ENCODE peak calls at places on chromosomes 1 and 21, in eight cellular contexts. F, W, Y, T, B, A, Q and P are unnamed samples.

GRCh38 chr1:51679435-51679834 is 62.5 kb downstream of the OSBPL9 start:
- DNase-seq in F (peak), W (no peak), Y (no peak), T (no peak), B (no peak), A (peak), Q (peak), P (no peak)

GRCh38 chr1:76330993-76331603 is 256.6 kb downstream of the ST6GALNAC3 start:
- DNase-seq in F (peak), W (peak), Y (peak), T (no peak), B (no peak), A (peak), Q (peak), P (peak)

GRCh38 chr1:212161231-212161781 is 123.9 kb upstream of the PPP2R5A start:
- DNase-seq in F (peak), W (no peak), Y (peak), T (no peak), B (no peak), A (peak), Q (peak), P (no peak)

GRCh38 chr21:42085246-42086077 is 14.3 kb downstream of the UMODL1 start:
- DNase-seq in F (no peak), W (no peak), Y (no peak), T (no peak), B (no peak), A (no peak), Q (no peak), P (no peak)

GRCh38 chr1:29322861-29323585 is 86.7 kb downstream of the PTPRU start:
- DNase-seq in F (no peak), W (no peak), Y (no peak), T (no peak), B (no peak), A (no peak), Q (no peak), P (no peak)

GRCh38 chr1:235865565-235866206 is 1.0 kb downstream of the LYST start:
- DNase-seq in F (peak), W (no peak), Y (no peak), T (no peak), B (no peak), A (no peak), Q (no peak), P (no peak)

GRCh38 chr1:178120088-178120487 is 26.2 kb downstream of the RASAL2 start:
- DNase-seq in F (no peak), W (no peak), Y (no peak), T (no peak), B (no peak), A (peak), Q (no peak), P (no peak)

GRCh38 chr1:89906088-89906487 is 85.3 kb downstream of the LRRC8D start:
- DNase-seq in F (no peak), W (no peak), Y (no peak), T (no peak), B (no peak), A (no peak), Q (no peak), P (no peak)

GRCh38 chr1:31183927-31184554 is 55.6 kb downstream of the NKAIN1 start:
- DNase-seq in F (peak), W (peak), Y (no peak), T (no peak), B (no peak), A (peak), Q (peak), P (peak)

GRCh38 chr1:7299329-7299799 is 471.7 kb upstream of the VAMP3 start:
- DNase-seq in F (peak), W (peak), Y (peak), T (peak), B (peak), A (peak), Q (peak), P (peak)

GRCh38 chr1:210726621-210727020 is 397.9 kb downstream of the HHAT start:
- DNase-seq in F (peak), W (peak), Y (no peak), T (no peak), B (peak), A (no peak), Q (peak), P (peak)

GRCh38 chr1:217535601-217536377 is 95.1 kb downstream of the GPATCH2 start:
- DNase-seq in F (peak), W (no peak), Y (no peak), T (no peak), B (no peak), A (peak), Q (peak), P (no peak)

GRCh38 chr1:188615321-188615720 is 1786.6 kb downstream of the PLA2G4A start:
- DNase-seq in F (no peak), W (no peak), Y (no peak), T (no peak), B (no peak), A (peak), Q (peak), P (no peak)

GRCh38 chr1:161382214-161383019 is 14.7 kb upstream of the CFAP126 start:
- DNase-seq in F (peak), W (no peak), Y (peak), T (no peak), B (no peak), A (peak), Q (peak), P (no peak)

GRCh38 chr1:9680091-9680490 is 28.6 kb downstream of the PIK3CD start:
- DNase-seq in F (no peak), W (no peak), Y (no peak), T (no peak), B (no peak), A (no peak), Q (no peak), P (no peak)

GRCh38 chr1:159775716-159776115 is 5.0 kb upstream of the DUSP23 start:
- DNase-seq in F (peak), W (no peak), Y (no peak), T (no peak), B (no peak), A (peak), Q (no peak), P (no peak)

GRCh38 chr21:38439957-38440356 is 58.3 kb downstream of the ERG start:
- DNase-seq in F (no peak), W (no peak), Y (no peak), T (no peak), B (no peak), A (no peak), Q (no peak), P (no peak)

GRCh38 chr1:47627016-47627415 is 189.2 kb downstream of the FOXD2 start:
- DNase-seq in F (no peak), W (no peak), Y (no peak), T (no peak), B (no peak), A (no peak), Q (no peak), P (no peak)

GRCh38 chr1:47629201-47629600 is 191.4 kb downstream of the FOXD2 start:
- DNase-seq in F (no peak), W (no peak), Y (no peak), T (no peak), B (no peak), A (no peak), Q (no peak), P (no peak)

GRCh38 chr1:47630346-47630745 is 192.5 kb downstream of the FOXD2 start:
- DNase-seq in F (no peak), W (no peak), Y (no peak), T (no peak), B (no peak), A (no peak), Q (no peak), P (no peak)

GRCh38 chr1:47624531-47624930 is 186.7 kb downstream of the FOXD2 start:
- DNase-seq in F (no peak), W (peak), Y (no peak), T (no peak), B (no peak), A (no peak), Q (no peak), P (no peak)

DNA sequence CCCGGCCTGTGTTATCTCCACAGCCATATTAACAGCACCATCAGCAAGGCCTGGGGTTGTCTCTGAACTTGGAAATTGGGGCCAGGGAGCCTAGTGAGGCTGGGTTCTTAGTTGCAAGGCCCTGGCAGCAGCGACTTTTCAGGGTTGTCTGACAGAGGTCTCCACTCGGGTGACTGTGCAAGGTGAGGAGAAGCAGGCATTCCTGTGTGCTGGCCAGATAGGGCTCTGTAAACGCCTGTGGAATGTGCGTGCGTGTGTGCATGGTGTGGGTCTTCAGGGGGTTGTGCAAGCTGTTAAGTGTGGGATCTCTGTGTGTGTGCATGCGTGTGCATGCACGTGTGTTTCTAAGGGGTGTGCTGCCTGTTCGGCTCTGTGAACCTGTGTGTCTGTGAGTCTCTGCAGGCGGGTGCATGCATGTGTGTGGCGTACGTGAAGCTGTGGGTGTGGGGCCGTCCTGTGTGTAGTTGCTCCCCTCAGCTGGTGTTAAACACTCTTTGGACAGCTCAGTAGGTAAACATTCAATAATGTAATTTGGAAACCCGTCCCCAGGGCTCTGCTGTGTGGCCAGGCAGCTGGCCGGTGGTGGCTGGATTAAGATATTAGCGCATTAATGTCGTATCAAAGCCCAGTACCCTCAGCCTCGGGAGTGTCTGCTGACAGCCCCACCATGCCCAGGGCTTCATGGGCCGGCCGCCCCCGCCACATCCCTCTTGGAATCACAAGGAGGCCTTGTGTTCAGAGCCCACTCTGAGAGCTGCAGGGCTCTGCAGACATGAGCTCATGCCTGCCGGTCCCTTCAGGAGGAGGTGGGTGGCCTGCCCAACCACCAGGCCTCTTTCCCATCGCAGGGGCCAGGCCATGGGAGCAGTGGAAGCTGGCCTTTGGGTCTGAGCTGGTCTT is 189.9 kb downstream of the FOXD2 start:
- DNase-seq in F (no peak), W (no peak), Y (no peak), T (no peak), B (no peak), A (peak), Q (no peak), P (no peak)
- TF ChIP-seq CTCF in F (no peak), W (no peak), Y (no peak), T (no peak), B (no peak), A (no peak), Q (no peak), P (no peak)

GRCh38 chr1:66929999-66930822 is 5.4 kb downstream of the MIER1 start:
- DNase-seq in F (peak), W (peak), Y (peak), T (peak), B (peak), A (peak), Q (peak), P (peak)
- TF ChIP-seq CTCF in F (no peak), W (peak), Y (no peak), T (peak), B (peak), A (peak), Q (peak), P (peak)

GRCh38 chr1:61655453-61655852 is 69.5 kb downstream of the TM2D1 start:
- DNase-seq in F (no peak), W (no peak), Y (no peak), T (no peak), B (no peak), A (no peak), Q (no peak), P (no peak)

GRCh38 chr1:61654067-61654466 is 70.9 kb downstream of the TM2D1 start:
- DNase-seq in F (no peak), W (no peak), Y (no peak), T (no peak), B (no peak), A (no peak), Q (no peak), P (no peak)

DNA sequence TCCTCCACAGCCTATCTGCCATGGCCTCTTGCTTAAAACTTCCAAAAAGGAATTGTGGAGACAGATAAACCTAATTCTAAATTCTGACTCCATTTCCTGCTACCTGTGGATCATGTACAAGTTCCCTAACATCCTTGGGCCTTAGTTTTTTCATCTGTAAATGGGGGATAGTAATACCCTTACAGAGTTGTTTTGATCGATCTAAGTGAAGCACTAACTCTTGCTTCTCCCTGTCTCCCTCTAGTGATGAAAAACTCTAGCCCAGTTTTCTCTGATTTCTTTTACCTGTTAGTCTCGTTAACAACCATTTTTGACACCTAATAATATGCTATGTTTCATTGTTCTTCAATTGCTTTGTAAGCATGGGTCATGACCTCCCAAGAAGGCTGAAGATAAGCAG is 65.9 kb downstream of the TM2D1 start:
- DNase-seq in F (no peak), W (no peak), Y (no peak), T (no peak), B (no peak), A (peak), Q (no peak), P (no peak)
- TF ChIP-seq CTCF in F (peak), W (no peak), Y (peak), T (peak), B (no peak), A (peak), Q (no peak), P (peak)

GRCh38 chr1:97999320-97999719 is 78.5 kb upstream of the DPYD start:
- DNase-seq in F (peak), W (no peak), Y (peak), T (no peak), B (no peak), A (peak), Q (peak), P (no peak)

GRCh38 chr1:98005326-98006010 is 84.6 kb upstream of the DPYD start:
- DNase-seq in F (no peak), W (no peak), Y (no peak), T (no peak), B (no peak), A (peak), Q (peak), P (no peak)

GRCh38 chr1:98003442-98003841 is 82.6 kb upstream of the DPYD start:
- DNase-seq in F (no peak), W (no peak), Y (no peak), T (no peak), B (no peak), A (no peak), Q (no peak), P (no peak)

GRCh38 chr1:98002288-98002687 is 81.5 kb upstream of the DPYD start:
- DNase-seq in F (no peak), W (no peak), Y (no peak), T (no peak), B (no peak), A (no peak), Q (no peak), P (no peak)

GRCh38 chr1:98001764-98002163 is 80.9 kb upstream of the DPYD start:
- DNase-seq in F (peak), W (no peak), Y (no peak), T (no peak), B (no peak), A (peak), Q (peak), P (no peak)
- TF ChIP-seq CTCF in F (peak), W (no peak), Y (peak), T (no peak), B (no peak), A (peak), Q (peak), P (no peak)

DNA sequence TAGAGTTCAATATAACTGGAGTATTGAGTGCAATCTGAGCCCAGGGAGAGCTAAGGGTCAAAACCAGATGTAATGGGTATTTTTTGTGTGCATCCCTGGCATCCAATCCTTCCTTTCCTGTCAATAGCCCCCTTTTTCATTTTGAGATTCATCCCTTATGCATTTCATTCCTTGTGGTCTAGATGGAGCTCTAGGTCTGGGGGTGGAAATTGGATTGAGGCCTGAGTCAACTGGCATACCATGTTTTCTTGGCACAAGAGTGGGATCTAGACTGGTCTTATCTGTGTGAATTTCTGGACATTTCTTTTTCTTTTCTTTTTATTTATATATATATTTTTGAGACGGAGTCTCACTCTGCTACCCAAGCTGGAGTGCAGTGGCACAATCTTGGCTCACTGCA is 67.3 kb upstream of the RAB3GAP2 start:
- DNase-seq in F (peak), W (no peak), Y (no peak), T (no peak), B (no peak), A (no peak), Q (no peak), P (no peak)
- TF ChIP-seq CTCF in F (peak), W (no peak), Y (no peak), T (peak), B (peak), A (no peak), Q (no peak), P (no peak)

DNA sequence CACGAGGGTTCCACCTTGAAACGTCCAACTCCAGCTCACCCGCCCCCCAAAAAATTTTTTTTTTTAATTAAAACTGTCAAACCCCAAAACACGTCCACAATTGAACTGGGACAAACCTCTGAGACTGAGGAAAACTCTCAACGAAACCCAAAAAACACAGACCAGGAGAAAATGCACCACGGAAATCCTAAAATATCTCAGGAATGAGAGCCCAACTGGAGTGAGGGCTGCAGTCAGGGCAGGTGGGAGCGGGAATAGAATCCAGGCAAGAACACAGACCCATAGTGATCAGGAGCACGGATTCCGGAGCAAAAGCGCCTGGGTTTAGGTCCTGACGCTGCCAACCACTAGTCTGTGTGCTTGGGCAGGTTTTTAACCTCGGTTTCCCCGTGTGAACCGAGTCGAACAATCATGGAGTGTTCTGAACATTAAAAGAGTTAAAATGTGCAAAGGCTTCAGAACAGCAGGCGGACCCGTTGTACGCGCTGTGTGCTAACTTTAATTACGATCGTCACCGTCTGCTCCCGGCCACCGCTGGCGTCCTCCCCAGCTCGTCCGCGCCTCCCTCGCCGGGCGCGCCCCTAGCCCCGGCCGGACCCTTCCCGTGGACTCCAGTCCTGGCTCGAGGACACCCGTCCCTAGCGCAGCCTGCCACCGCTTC is 624 bp downstream of the ARHGAP29 start:
- DNase-seq in F (peak), W (peak), Y (no peak), T (peak), B (peak), A (peak), Q (peak), P (peak)
- TF ChIP-seq CTCF in F (peak), W (no peak), Y (peak), T (peak), B (peak), A (peak), Q (peak), P (no peak)

GRCh38 chr1:195721210-195721971 is 886.8 kb downstream of the KCNT2 start:
- DNase-seq in F (no peak), W (no peak), Y (no peak), T (no peak), B (no peak), A (no peak), Q (no peak), P (peak)

GRCh38 chr1:195715652-195716051 is 892.6 kb downstream of the KCNT2 start:
- DNase-seq in F (no peak), W (no peak), Y (no peak), T (no peak), B (no peak), A (no peak), Q (no peak), P (no peak)

GRCh38 chr1:195714248-195714647 is 894.0 kb downstream of the KCNT2 start:
- DNase-seq in F (peak), W (no peak), Y (peak), T (no peak), B (no peak), A (peak), Q (peak), P (no peak)

DNA sequence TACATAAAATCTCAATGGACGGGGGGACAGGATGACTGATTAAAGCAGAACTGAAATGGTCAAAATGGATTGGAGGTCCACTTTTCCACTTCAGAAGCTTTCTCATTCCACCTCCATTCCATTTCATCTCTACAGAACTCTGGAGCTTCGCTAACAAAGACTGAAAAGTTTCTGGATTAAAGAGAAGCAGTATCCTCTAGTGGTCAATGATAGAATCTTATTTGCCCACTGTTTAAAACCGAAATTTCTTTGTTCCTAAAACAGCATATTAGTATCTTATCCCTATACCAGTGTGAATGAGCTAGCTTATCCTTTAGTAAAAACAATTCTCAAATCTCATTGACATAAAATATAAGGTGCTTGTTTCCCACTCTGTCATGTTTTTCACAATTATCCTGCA is 890.6 kb downstream of the KCNT2 start:
- DNase-seq in F (peak), W (no peak), Y (peak), T (no peak), B (no peak), A (peak), Q (peak), P (no peak)
- TF ChIP-seq CTCF in F (peak), W (no peak), Y (peak), T (no peak), B (no peak), A (peak), Q (peak), P (no peak)